ENCODE peak calls at places on chromosomes 6 and 20, in ten cellular contexts. J, C, O, V, T, U, Z, W, N and B are unnamed samples.

GRCh38 chr6:116761779-116762178 is 3.7 kb downstream of the FAM162B start:
- DNase-seq in N (no peak), Z (no peak), J (no peak), U (no peak), C (no peak), V (no peak), O (no peak), W (no peak), T (no peak), B (no peak)

GRCh38 chr6:152984387-152984872 is 1.6 kb upstream of the FBXO5 start:
- DNase-seq in T (no peak), N (no peak), C (no peak), U (no peak), W (no peak), O (no peak), J (no peak), Z (no peak), V (no peak), B (no peak)

GRCh38 chr6:27531772-27532459 is 59.0 kb upstream of the ZNF184 start:
- DNase-seq in C (no peak), T (no peak), U (no peak), O (no peak), V (no peak), J (no peak), Z (no peak), W (no peak), N (no peak), B (no peak)

GRCh38 chr6:127069659-127070279 is 48.7 kb upstream of the RSPO3 start:
- DNase-seq in V (peak), U (no peak), C (no peak), N (no peak), J (peak), T (no peak), W (peak), O (no peak), Z (no peak), B (no peak)

GRCh38 chr20:31523361-31524283 is 9.4 kb downstream of the HM13 start:
- DNase-seq in T (no peak), O (no peak), W (no peak), U (no peak), C (peak), V (peak), J (peak), Z (no peak), N (peak), B (no peak)

GRCh38 chr20:3680701-3681351 is 984 bp downstream of the ADAM33 start:
- DNase-seq in W (no peak), U (peak), V (no peak), N (no peak), O (no peak), J (no peak), T (no peak), Z (no peak), C (no peak), B (no peak)

GRCh38 chr20:36732456-36732855 is 13.4 kb downstream of the NDRG3 start:
- DNase-seq in C (no peak), U (no peak), N (no peak), W (no peak), O (no peak), Z (no peak), V (no peak), T (no peak), J (no peak), B (no peak)

GRCh38 chr6:139547082-139547776 is 172.8 kb upstream of the CITED2 start:
- DNase-seq in Z (no peak), U (no peak), J (peak), C (no peak), W (no peak), T (no peak), N (no peak), O (no peak), V (peak), B (no peak)

GRCh38 chr6:88105741-88106340 is 58.2 kb downstream of the SPACA1 start:
- DNase-seq in W (peak), U (no peak), T (no peak), O (no peak), J (peak), C (no peak), Z (no peak), N (no peak), V (peak), B (no peak)

GRCh38 chr20:2305946-2306345 is 10.1 kb downstream of the TGM3 start:
- DNase-seq in N (no peak), T (no peak), J (no peak), U (no peak), Z (no peak), W (no peak), O (no peak), C (no peak), V (no peak), B (no peak)

GRCh38 chr6:87396595-87397392 is 11.0 kb upstream of the CFAP206 start:
- DNase-seq in T (no peak), C (no peak), W (no peak), O (peak), N (no peak), V (no peak), J (no peak), U (no peak), Z (no peak), B (no peak)

GRCh38 chr6:132973556-132973993 is 159.2 kb downstream of the RPS12 start:
- DNase-seq in C (no peak), T (no peak), N (no peak), Z (no peak), U (no peak), J (no peak), V (no peak), O (no peak), W (no peak), B (no peak)

GRCh38 chr6:170448317-170448716 is 104.8 kb downstream of the PSMB1 start:
- DNase-seq in U (no peak), N (no peak), T (no peak), O (no peak), J (no peak), Z (no peak), W (no peak), C (no peak), V (no peak), B (no peak)

GRCh38 chr20:14470977-14471642 is 133.7 kb upstream of the FLRT3 start:
- DNase-seq in Z (peak), U (no peak), C (no peak), O (no peak), N (no peak), T (no peak), V (no peak), W (no peak), J (no peak), B (no peak)

GRCh38 chr20:5328228-5328627 is 11.5 kb upstream of the PROKR2 start:
- DNase-seq in O (no peak), W (no peak), Z (no peak), J (no peak), C (no peak), V (no peak), T (no peak), N (no peak), U (no peak), B (no peak)

GRCh38 chr6:169185011-169185521 is 68.6 kb downstream of the THBS2 start:
- DNase-seq in T (no peak), Z (no peak), N (no peak), J (no peak), V (no peak), O (peak), C (no peak), U (no peak), W (no peak), B (no peak)

GRCh38 chr6:42404494-42404893 is 47.2 kb downstream of the TRERF1 start:
- DNase-seq in V (peak), W (peak), U (no peak), T (no peak), O (no peak), N (no peak), Z (peak), J (peak), C (peak), B (peak)

GRCh38 chr20:50267041-50267865 is 76.6 kb downstream of the CEBPB start:
- DNase-seq in U (no peak), J (peak), T (no peak), Z (peak), N (peak), W (no peak), O (no peak), C (peak), V (no peak), B (no peak)

GRCh38 chr20:32466739-32467505 is 108.8 kb downstream of the ASXL1 start:
- DNase-seq in T (no peak), O (no peak), Z (no peak), J (no peak), N (no peak), C (no peak), U (no peak), V (no peak), W (no peak), B (no peak)

GRCh38 chr6:26607434-26608230 is 10.9 kb downstream of the ABT1 start:
- DNase-seq in O (peak), Z (peak), U (no peak), W (peak), C (no peak), V (peak), N (peak), T (peak), J (peak), B (peak)

GRCh38 chr6:43097098-43097489 is 21.0 kb downstream of the PTK7 start:
- DNase-seq in Z (no peak), O (no peak), J (no peak), N (no peak), V (no peak), T (no peak), W (no peak), U (no peak), C (no peak), B (no peak)

GRCh38 chr20:12287575-12287974 is 369.9 kb downstream of the BTBD3 start:
- DNase-seq in N (no peak), U (no peak), O (no peak), W (no peak), J (no peak), V (no peak), Z (no peak), T (no peak), C (no peak), B (no peak)

GRCh38 chr20:37316116-37316774 is 26.8 kb downstream of the MANBAL start:
- DNase-seq in C (no peak), Z (no peak), V (peak), O (peak), U (no peak), T (peak), N (no peak), W (peak), J (no peak), B (peak)

GRCh38 chr6:70221025-70221714 is 81.7 kb downstream of the COL9A1 start:
- DNase-seq in W (no peak), C (no peak), V (peak), J (peak), N (no peak), U (no peak), T (peak), O (peak), Z (no peak), B (peak)

GRCh38 chr20:6838181-6838826 is 70.8 kb downstream of the BMP2 start:
- DNase-seq in V (no peak), C (no peak), T (peak), W (peak), N (no peak), J (no peak), Z (no peak), U (no peak), O (no peak), B (no peak)

GRCh38 chr6:16473908-16474791 is 235.8 kb downstream of the GMPR start:
- DNase-seq in W (no peak), C (no peak), J (no peak), T (no peak), O (no peak), U (no peak), V (no peak), N (no peak), Z (no peak), B (no peak)

GRCh38 chr20:5024982-5025381 is 23.7 kb upstream of the SLC23A2 start:
- DNase-seq in T (no peak), W (no peak), U (no peak), V (no peak), C (no peak), J (no peak), O (no peak), Z (no peak), N (no peak), B (no peak)

GRCh38 chr20:51495921-51496545 is 46.5 kb downstream of the NFATC2 start:
- DNase-seq in T (no peak), U (no peak), Z (no peak), N (no peak), O (no peak), V (no peak), W (no peak), C (no peak), J (no peak), B (no peak)

GRCh38 chr20:7113577-7114466 is 346.3 kb downstream of the BMP2 start:
- DNase-seq in T (peak), O (no peak), N (peak), V (peak), U (no peak), J (peak), W (peak), C (peak), Z (peak), B (peak)

GRCh38 chr6:42449917-42450313 is 1.8 kb downstream of the TRERF1 start:
- DNase-seq in C (no peak), T (no peak), V (no peak), J (peak), U (no peak), W (no peak), O (no peak), Z (no peak), N (no peak), B (no peak)

GRCh38 chr6:149855040-149855654 is 9.0 kb downstream of the LRP11 start:
- DNase-seq in O (no peak), J (peak), T (no peak), C (no peak), N (no peak), V (peak), W (peak), Z (no peak), U (no peak), B (no peak)

GRCh38 chr6:25053875-25054371 is 118.2 kb upstream of the RIPOR2 start:
- DNase-seq in V (peak), T (peak), J (peak), C (no peak), Z (no peak), N (peak), O (peak), W (no peak), U (no peak), B (peak)

GRCh38 chr6:9830808-9831207 is 584.1 kb downstream of the TFAP2A start:
- DNase-seq in J (no peak), C (no peak), Z (no peak), N (no peak), W (no peak), V (no peak), T (no peak), U (no peak), O (no peak), B (no peak)

GRCh38 chr20:12321746-12322145 is 404.1 kb downstream of the BTBD3 start:
- DNase-seq in W (no peak), V (no peak), T (no peak), Z (no peak), C (no peak), O (no peak), U (no peak), J (no peak), N (no peak), B (no peak)

GRCh38 chr6:73769976-73770375 is 74.0 kb downstream of the CD109 start:
- DNase-seq in W (no peak), V (no peak), U (no peak), Z (no peak), O (no peak), C (no peak), J (no peak), N (no peak), T (no peak), B (no peak)

GRCh38 chr6:73779943-73780342 is 83.9 kb downstream of the CD109 start:
- DNase-seq in C (no peak), T (no peak), U (no peak), W (no peak), J (no peak), O (no peak), N (no peak), Z (no peak), V (no peak), B (no peak)

GRCh38 chr6:73768630-73769029 is 72.6 kb downstream of the CD109 start:
- DNase-seq in O (no peak), N (no peak), V (no peak), T (no peak), Z (no peak), C (no peak), W (no peak), J (no peak), U (no peak), B (no peak)

GRCh38 chr6:73774311-73774766 is 78.3 kb downstream of the CD109 start:
- DNase-seq in Z (no peak), C (no peak), T (no peak), V (peak), N (peak), W (peak), O (no peak), J (peak), U (no peak), B (no peak)
- TF ChIP-seq CTCF in Z (no peak), C (no peak), T (no peak), V (no peak), N (no peak), W (no peak), O (no peak), J (no peak), U (no peak), B (no peak)

DNA sequence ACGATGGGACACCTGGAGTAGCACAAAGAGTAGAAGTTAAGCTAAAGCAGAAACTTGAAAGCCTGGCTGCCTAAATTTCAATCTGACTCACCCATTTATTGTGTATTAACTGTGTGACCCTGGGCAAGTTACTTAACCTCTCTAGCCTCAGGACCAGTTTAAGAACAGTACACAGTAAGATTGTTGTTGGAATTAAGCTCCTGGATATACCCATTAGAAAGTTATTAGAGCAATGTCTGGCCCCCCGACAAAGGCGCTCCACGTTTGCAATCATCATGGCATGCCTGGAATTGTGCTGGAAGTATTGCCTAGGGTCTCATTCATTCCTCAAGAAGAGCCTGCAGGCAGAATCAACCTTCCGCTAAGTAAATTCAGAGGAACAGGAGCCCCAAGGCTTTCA is 1.4 kb downstream of the SDC4 start:
- DNase-seq in Z (no peak), O (no peak), T (no peak), C (no peak), U (no peak), V (no peak), W (no peak), J (no peak), N (no peak), B (no peak)
- TF ChIP-seq CTCF in Z (no peak), O (no peak), T (no peak), C (no peak), U (no peak), V (no peak), W (no peak), J (no peak), N (no peak), B (no peak)

GRCh38 chr6:18153311-18153703 is 1.6 kb downstream of the TPMT start:
- DNase-seq in C (no peak), N (no peak), O (no peak), U (no peak), W (no peak), Z (no peak), T (no peak), J (no peak), V (no peak), B (no peak)

GRCh38 chr6:18154507-18155272 is at the start of gene TPMT:
- DNase-seq in U (peak), Z (no peak), V (no peak), C (peak), T (peak), O (no peak), J (no peak), W (peak), N (no peak), B (peak)

GRCh38 chr6:18151801-18152200 is 3.1 kb downstream of the TPMT start:
- DNase-seq in J (no peak), Z (no peak), T (no peak), O (no peak), V (no peak), W (no peak), C (no peak), U (no peak), N (no peak), B (no peak)

GRCh38 chr6:18155273-18155863 is at the start of gene KDM1B:
- DNase-seq in J (peak), N (peak), T (no peak), V (peak), Z (peak), U (no peak), C (peak), W (peak), O (peak), B (peak)

GRCh38 chr6:18155864-18156396 is 708 bp downstream of the KDM1B start:
- DNase-seq in U (no peak), C (peak), W (peak), Z (peak), T (peak), J (no peak), O (peak), N (peak), V (peak), B (peak)
- TF ChIP-seq CTCF in U (no peak), C (peak), W (peak), Z (peak), T (no peak), J (peak), O (no peak), N (no peak), V (peak), B (no peak)

DNA sequence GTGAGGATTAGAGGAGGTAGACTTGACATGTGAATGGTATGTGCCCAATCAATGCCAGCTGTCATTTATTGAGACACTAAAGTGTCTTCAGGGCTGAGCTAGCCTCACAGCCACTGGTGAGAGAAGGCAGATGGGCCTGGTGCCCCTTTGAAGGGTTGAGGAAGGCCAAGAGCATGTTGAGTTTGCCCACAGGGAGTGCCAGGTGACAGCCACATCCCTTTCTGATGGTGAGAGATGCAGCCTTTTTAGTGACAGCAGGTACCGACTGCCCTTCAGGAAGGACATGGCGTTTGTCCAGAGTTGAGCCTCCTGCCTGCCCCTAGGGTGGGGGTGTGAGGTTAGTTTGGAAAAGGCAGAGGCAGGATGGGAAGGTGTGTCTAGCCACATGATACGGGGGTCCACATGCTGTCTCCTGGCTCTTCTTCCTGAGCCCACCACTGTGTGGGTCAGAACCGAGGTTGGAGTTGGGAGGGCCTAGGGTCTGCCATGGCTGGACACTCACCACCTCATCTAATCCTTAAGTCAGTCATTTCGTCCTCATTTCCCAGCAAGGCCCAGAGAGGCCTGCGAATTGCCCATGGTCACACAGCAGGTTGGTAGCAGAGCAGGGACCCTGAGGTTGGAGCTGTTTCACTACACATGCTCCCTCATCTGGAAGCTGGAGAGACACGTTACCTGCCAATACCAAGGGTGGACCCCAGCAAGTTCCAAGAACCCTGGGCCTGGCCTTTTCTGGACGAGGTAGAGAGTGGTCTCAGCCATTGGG is 32.5 kb downstream of the SPDEF start:
- DNase-seq in U (peak), V (no peak), Z (no peak), J (no peak), O (no peak), C (no peak), N (no peak), T (no peak), W (no peak), B (no peak)
- TF ChIP-seq CTCF in U (no peak), V (no peak), Z (no peak), J (no peak), O (no peak), C (no peak), N (no peak), T (no peak), W (no peak), B (no peak)

GRCh38 chr6:37049990-37050853 is 44.8 kb downstream of the FGD2 start:
- DNase-seq in Z (no peak), V (no peak), N (no peak), W (no peak), J (no peak), U (no peak), O (peak), C (peak), T (no peak), B (peak)
- TF ChIP-seq CTCF in Z (no peak), V (no peak), N (no peak), W (no peak), J (no peak), U (no peak), O (no peak), C (no peak), T (no peak), B (no peak)